ENCODE peak calls at places on chromosomes 12 and 14, in six cellular contexts. J, X, Q, Y, H and K are unnamed samples.

GRCh38 chr14:88424573-88424972 is 39.1 kb downstream of the SPATA7 start:
- DNase-seq in Y (no peak), Q (no peak), J (no peak), X (no peak), H (no peak), K (no peak)

GRCh38 chr12:25301798-25302197 is 51.1 kb upstream of the KRAS start:
- DNase-seq in J (no peak), H (no peak), X (no peak), Q (no peak), Y (no peak), K (no peak)

GRCh38 chr12:12265571-12266388 is 1.1 kb downstream of the LRP6 start:
- DNase-seq in J (no peak), Y (peak; percentile 23), Q (no peak), H (no peak), X (peak; percentile 24), K (peak; percentile 41)

GRCh38 chr14:34331728-34332623 is 130.1 kb downstream of the SPTSSA start:
- DNase-seq in J (peak; percentile 69), X (peak; percentile 38), Q (peak; percentile 43), H (peak; percentile 95), Y (peak; percentile 52), K (peak; percentile 82)

GRCh38 chr12:124172646-124173045 is 122.2 kb upstream of the RFLNA start:
- DNase-seq in X (peak; percentile 4), Y (peak; percentile 81), J (no peak), H (no peak), Q (no peak), K (peak; percentile 44)

GRCh38 chr12:3097836-3098235 is 20.7 kb downstream of the TSPAN9 start:
- DNase-seq in X (no peak), J (no peak), Y (no peak), H (peak; percentile 61), Q (no peak), K (no peak)

GRCh38 chr14:102325791-102326345 is 6.3 kb downstream of the ZNF839 start:
- DNase-seq in H (no peak), Y (peak; percentile 76), J (no peak), X (no peak), Q (no peak), K (no peak)

GRCh38 chr14:95304342-95304741 is 15.4 kb downstream of the CLMN start:
- DNase-seq in H (no peak), Y (no peak), J (no peak), Q (no peak), X (no peak), K (no peak)

GRCh38 chr14:90795744-90796143 is 20.5 kb downstream of the TTC7B start:
- DNase-seq in J (no peak), Y (peak; percentile 85), H (no peak), X (peak; percentile 84), Q (no peak), K (peak; percentile 55)

GRCh38 chr12:124098101-124098757 is 125.2 kb downstream of the ZNF664 start:
- DNase-seq in Y (no peak), Q (no peak), X (peak; percentile 5), H (no peak), J (no peak), K (no peak)

GRCh38 chr14:65170768-65171251 is 68.5 kb upstream of the MAX start:
- DNase-seq in Q (peak; percentile 8), J (no peak), H (no peak), X (peak; percentile 72), Y (peak; percentile 76), K (no peak)

GRCh38 chr12:26728205-26729050 is 104.6 kb downstream of the ITPR2 start:
- DNase-seq in X (no peak), H (no peak), Q (no peak), J (no peak), Y (no peak), K (no peak)

GRCh38 chr12:113573148-113573547 is 101.5 kb upstream of the LHX5 start:
- DNase-seq in Q (no peak), Y (no peak), J (no peak), X (no peak), H (no peak), K (no peak)

GRCh38 chr14:64474698-64475097 is 9.4 kb downstream of the AKAP5 start:
- DNase-seq in J (no peak), Y (no peak), H (no peak), X (no peak), Q (no peak), K (no peak)

GRCh38 chr14:101961011-101961721 is 3.2 kb upstream of the DYNC1H1 start:
- DNase-seq in H (peak; percentile 72), X (peak; percentile 75), Y (peak; percentile 60), Q (peak; percentile 74), J (peak; percentile 81), K (peak; percentile 82)

GRCh38 chr14:41299924-41300323 is 306.8 kb upstream of the LRFN5 start:
- DNase-seq in H (peak; percentile 16), Q (no peak), X (no peak), J (no peak), Y (no peak), K (no peak)

GRCh38 chr12:65673732-65674131 is 150.6 kb upstream of the HMGA2 start:
- DNase-seq in Y (no peak), Q (no peak), X (peak; percentile 66), H (no peak), J (no peak), K (peak; percentile 60)

GRCh38 chr12:109727746-109728726 is 14.4 kb downstream of the FAM222A start:
- DNase-seq in H (no peak), Y (no peak), Q (no peak), X (no peak), J (no peak), K (no peak)

GRCh38 chr12:95836185-95836609 is 22.6 kb upstream of the SNRPF start:
- DNase-seq in X (peak; percentile 64), Y (peak; percentile 80), Q (no peak), J (peak; percentile 15), H (no peak), K (peak; percentile 42)

GRCh38 chr14:97408937-97409860 is 612.0 kb downstream of the VRK1 start:
- DNase-seq in J (no peak), Y (no peak), Q (no peak), X (no peak), H (no peak), K (no peak)

GRCh38 chr12:14418526-14418925 is 53.0 kb downstream of the ATF7IP start:
- DNase-seq in Q (no peak), X (peak; percentile 32), J (no peak), H (no peak), Y (peak; percentile 34), K (no peak)

GRCh38 chr12:51383281-51383905 is 7.8 kb downstream of the GALNT6 start:
- DNase-seq in Y (peak; percentile 74), J (no peak), Q (no peak), H (no peak), X (peak; percentile 54), K (no peak)

GRCh38 chr12:83827193-83827592 is 1085.4 kb downstream of the SLC6A15 start:
- DNase-seq in X (no peak), Q (no peak), J (no peak), Y (peak; percentile 9), H (no peak), K (no peak)

GRCh38 chr12:116955382-116956021 is 44.8 kb downstream of the FBXW8 start:
- DNase-seq in H (peak; percentile 28), Q (no peak), X (peak; percentile 18), Y (peak; percentile 81), J (no peak), K (peak; percentile 71)

GRCh38 chr14:95953111-95953724 is 76.6 kb downstream of the TUNAR start:
- DNase-seq in J (no peak), H (no peak), X (no peak), Q (no peak), Y (no peak), K (peak; percentile 48)

GRCh38 chr12:123030686-123031085 is 50.2 kb downstream of the ARL6IP4 start:
- DNase-seq in Y (no peak), Q (no peak), H (no peak), J (no peak), X (no peak), K (no peak)

GRCh38 chr14:31945074-31945613 is 132.0 kb upstream of the ARHGAP5 start:
- DNase-seq in H (peak; percentile 60), J (no peak), Y (no peak), X (no peak), Q (no peak), K (no peak)

GRCh38 chr14:39169541-39169900 is 612 bp downstream of the TRAPPC6B start:
- DNase-seq in H (no peak), Y (peak; percentile 39), Q (no peak), X (no peak), J (no peak), K (peak; percentile 31)

GRCh38 chr14:32509632-32510187 is 180.6 kb downstream of the AKAP6 start:
- DNase-seq in H (peak; percentile 50), Y (peak; percentile 93), X (peak; percentile 96), J (no peak), Q (peak; percentile 69), K (peak; percentile 94)

GRCh38 chr12:94545937-94546771 is 86.5 kb upstream of the CEP83 start:
- DNase-seq in H (peak; percentile 44), J (peak; percentile 13), X (peak; percentile 66), Y (peak; percentile 65), Q (peak; percentile 42), K (peak; percentile 67)

GRCh38 chr12:8031872-8032241 is 659 bp upstream of the FOXJ2 start:
- DNase-seq in Q (peak; percentile 28), H (no peak), X (no peak), J (no peak), Y (no peak), K (no peak)

GRCh38 chr12:18428416-18428815 is 167.1 kb downstream of the PIK3C2G start:
- DNase-seq in X (peak; percentile 81), J (no peak), Y (peak; percentile 65), H (no peak), Q (no peak), K (no peak)

GRCh38 chr12:123062682-123063426 is 82.4 kb downstream of the ARL6IP4 start:
- DNase-seq in J (no peak), H (peak; percentile 91), Q (peak; percentile 55), Y (peak; percentile 57), X (peak; percentile 88), K (peak; percentile 73)

GRCh38 chr12:132310181-132311040 is 19.0 kb downstream of the GALNT9 start:
- DNase-seq in Y (no peak), X (no peak), H (no peak), J (no peak), Q (no peak), K (no peak)

GRCh38 chr14:102822311-102822863 is 45.1 kb downstream of the TRAF3 start:
- DNase-seq in H (no peak), Y (no peak), J (no peak), X (no peak), Q (no peak), K (no peak)

GRCh38 chr14:39592390-39592789 is 160.2 kb upstream of the FBXO33 start:
- DNase-seq in X (no peak), H (no peak), Q (no peak), Y (no peak), J (no peak), K (no peak)

GRCh38 chr12:81759215-81759991 is at the start of gene PPFIA2:
- DNase-seq in J (peak; percentile 30), Q (peak; percentile 31), X (peak; percentile 1), H (no peak), Y (no peak), K (peak; percentile 56)

GRCh38 chr12:79098530-79098929 is 234.0 kb downstream of the SYT1 start:
- DNase-seq in X (peak; percentile 41), J (no peak), Y (no peak), H (no peak), Q (no peak), K (no peak)

GRCh38 chr14:101199028-101199770 is 295.7 kb upstream of the RTL1 start:
- DNase-seq in Q (no peak), H (no peak), Y (no peak), J (no peak), X (no peak), K (no peak)